ENCODE peak calls at places on chromosomes 12 and 14, in five cellular contexts. Z is HFFc6; O is NCI-H510A treated with DMSO at 0.1 percent for 48 hours; V is NCI-H526; J is stimulated activated CD4-positive, alpha-beta T cell treated with anti-CD3 and anti-CD28 coated beads, Interleukin-4, amount 100 ng/mL, for 1 hour. R is an unnamed sample.

GRCh38 chr12:57845478-57846284 is 848 bp downstream of the CTDSP2 start:
- DNase-seq in V (peak), O (no peak), Z (peak), J (peak), R (no peak)

GRCh38 chr12:124420972-124421674 is 126.2 kb downstream of the RFLNA start:
- DNase-seq in O (no peak), J (no peak), V (no peak), Z (no peak), R (no peak)

GRCh38 chr12:123660328-123660727 is 10.6 kb upstream of the TCTN2 start:
- DNase-seq in V (no peak), Z (peak), O (no peak), J (no peak), R (peak)

GRCh38 chr14:46574236-46574970 is 77.2 kb downstream of the RPL10L start:
- DNase-seq in O (no peak), Z (no peak), J (no peak), V (no peak), R (peak)

GRCh38 chr14:23436327-23437141 is 1.1 kb upstream of the MYH7 start:
- DNase-seq in Z (no peak), J (no peak), V (peak), O (no peak), R (no peak)

GRCh38 chr12:120956579-120957360 is 21.6 kb upstream of the HNF1A start:
- DNase-seq in O (no peak), Z (no peak), J (no peak), V (peak), R (no peak)

GRCh38 chr12:107462428-107463332 is 222.9 kb upstream of the PWP1 start:
- DNase-seq in J (no peak), V (no peak), Z (no peak), O (no peak), R (no peak)

GRCh38 chr12:90333939-90334338 is 621.0 kb downstream of the CCER1 start:
- DNase-seq in V (no peak), J (no peak), O (no peak), Z (no peak), R (peak)

GRCh38 chr12:52018448-52019122 is 11.8 kb downstream of the TAMALIN start:
- DNase-seq in J (no peak), V (peak), O (no peak), Z (no peak), R (no peak)

GRCh38 chr12:111446631-111447570 is 41.2 kb downstream of the SH2B3 start:
- DNase-seq in Z (no peak), V (no peak), J (no peak), O (no peak), R (no peak)

GRCh38 chr12:53160000-53160399 is 20.5 kb upstream of the ZNF740 start:
- DNase-seq in O (no peak), V (no peak), J (no peak), Z (no peak), R (no peak)

GRCh38 chr12:117854339-117855012 is 114.3 kb downstream of the KSR2 start:
- DNase-seq in V (peak), Z (peak), O (peak), J (peak), R (no peak)

GRCh38 chr12:68439368-68440045 is 107.3 kb upstream of the MDM1 start:
- DNase-seq in O (no peak), V (peak), J (no peak), Z (no peak), R (no peak)

GRCh38 chr12:104956870-104957301 is 1.2 kb downstream of the SLC41A2 start:
- DNase-seq in O (no peak), J (no peak), Z (no peak), V (no peak), R (no peak)

GRCh38 chr12:114241973-114242434 is 163.9 kb downstream of the TBX5 start:
- DNase-seq in Z (no peak), O (no peak), J (no peak), V (no peak), R (no peak)

GRCh38 chr12:123516221-123516780 is 17.2 kb downstream of the RILPL1 start:
- DNase-seq in O (no peak), Z (no peak), J (no peak), V (no peak), R (no peak)

GRCh38 chr14:91985008-91985407 is 37.5 kb upstream of the FBLN5 start:
- DNase-seq in Z (peak), J (no peak), V (no peak), O (no peak), R (peak)

GRCh38 chr14:45658226-45658916 is 405.4 kb upstream of the MIS18BP1 start:
- DNase-seq in J (no peak), V (no peak), O (no peak), Z (no peak), R (no peak)

GRCh38 chr14:75800792-75801191 is 139.7 kb downstream of the TTLL5 start:
- DNase-seq in J (no peak), V (no peak), O (no peak), Z (no peak), R (no peak)

GRCh38 chr12:94689002-94689645 is 38.8 kb upstream of the TMCC3 start:
- DNase-seq in J (no peak), Z (no peak), O (no peak), V (no peak), R (peak)

R was measured in HS-5.